ENCODE peak calls at places on chromosomes 16 and 17, in eight cellular contexts. C, S, Y, I, R, U, W and L are unnamed samples. For H3K4me1, the result is how much of the 10 kb centered on the place peaks cover.

GRCh38 chr17:53607475-53607874 is 215.3 kb upstream of the KIF2B start:
- DNase-seq in R (no peak), W (no peak), U (no peak), S (no peak), C (no peak), Y (no peak), I (no peak), L (no peak)

GRCh38 chr16:60432472-60432871 is 1603.8 kb downstream of the CDH8 start:
- DNase-seq in C (no peak), R (no peak), W (no peak), S (no peak), I (no peak), U (no peak), Y (no peak), L (no peak)

GRCh38 chr17:81429353-81429774 is 34.1 kb downstream of the BAHCC1 start:
- DNase-seq in S (no peak), Y (peak), I (peak), C (no peak), U (peak), W (peak), R (peak), L (peak)

GRCh38 chr17:39009471-39010085 is 42.4 kb upstream of the FBXO47 start:
- DNase-seq in Y (no peak), R (no peak), I (no peak), C (no peak), U (no peak), W (no peak), S (no peak), L (no peak)

GRCh38 chr17:82087961-82088837 is 9.8 kb downstream of the FASN start:
- DNase-seq in W (no peak), U (peak), R (no peak), S (no peak), C (no peak), I (no peak), Y (no peak), L (no peak)

GRCh38 chr16:38941-39892 is 14.2 kb downstream of the POLR3K start:
- DNase-seq in S (no peak), W (no peak), Y (no peak), R (no peak), I (no peak), C (peak), U (no peak), L (peak)

GRCh38 chr16:15955425-15955824 is 6.0 kb downstream of the ABCC1 start:
- DNase-seq in Y (no peak), R (no peak), S (no peak), U (no peak), C (no peak), W (no peak), I (no peak), L (no peak)

GRCh38 chr17:65750678-65751077 is 189.2 kb upstream of the AXIN2 start:
- DNase-seq in C (peak), R (peak), Y (peak), W (peak), I (peak), S (peak), U (peak), L (no peak)

GRCh38 chr16:12271006-12271405 is 294.5 kb downstream of the SNX29 start:
- DNase-seq in Y (peak), C (no peak), R (peak), S (no peak), W (no peak), U (no peak), I (no peak), L (no peak)

GRCh38 chr16:2820836-2821482 is 3.9 kb downstream of the PRSS21 start:
- DNase-seq in U (peak), R (no peak), W (no peak), Y (no peak), C (no peak), I (no peak), S (no peak), L (peak)

GRCh38 chr17:61669522-61669921 is 78.5 kb upstream of the NACA2 start:
- DNase-seq in W (no peak), C (no peak), U (no peak), S (no peak), Y (no peak), R (no peak), I (no peak), L (no peak)

GRCh38 chr17:49676276-49676868 is 1.5 kb downstream of the SPOP start:
- DNase-seq in S (no peak), I (no peak), W (no peak), U (no peak), C (peak), Y (no peak), R (no peak), L (no peak)

GRCh38 chr17:48013876-48014602 is 23.6 kb downstream of the COPZ2 start:
- DNase-seq in U (no peak), W (no peak), C (no peak), I (no peak), S (no peak), R (no peak), Y (no peak), L (peak)

GRCh38 chr16:22195695-22196558 is 10.2 kb upstream of the EEF2K start:
- DNase-seq in S (peak), I (peak), U (peak), R (peak), W (peak), Y (peak), C (peak), L (peak)

GRCh38 chr16:1643521-1643920 is 31.4 kb downstream of the CRAMP1 start:
- DNase-seq in Y (no peak), R (no peak), I (no peak), S (peak), W (no peak), C (no peak), U (no peak), L (no peak)

GRCh38 chr17:13462673-13463124 is 139.0 kb downstream of the HS3ST3A1 start:
- DNase-seq in R (no peak), I (no peak), Y (no peak), S (no peak), U (no peak), W (no peak), C (no peak), L (no peak)

GRCh38 chr17:74528491-74529199 is 2.6 kb downstream of the CD300LB start:
- DNase-seq in I (peak), R (no peak), W (no peak), C (peak), Y (no peak), U (peak), S (no peak), L (peak)

GRCh38 chr16:69311533-69312388 is 611 bp downstream of the VPS4A start:
- DNase-seq in S (no peak), C (no peak), W (no peak), U (no peak), R (peak), Y (peak), I (no peak), L (peak)

GRCh38 chr16:11016993-11017392 is 72.6 kb downstream of the CLEC16A start:
- DNase-seq in R (peak), W (no peak), U (no peak), Y (peak), S (peak), I (peak), C (no peak), L (no peak)

GRCh38 chr16:19810817-19811731 is 73.6 kb downstream of the GPRC5B start:
- DNase-seq in I (no peak), W (no peak), U (no peak), Y (peak), S (no peak), C (no peak), R (peak), L (no peak)

GRCh38 chr17:76561799-76562268 is 22.0 kb downstream of the PRCD start:
- DNase-seq in S (no peak), Y (no peak), R (no peak), W (no peak), I (no peak), U (no peak), C (no peak), L (no peak)

DNA sequence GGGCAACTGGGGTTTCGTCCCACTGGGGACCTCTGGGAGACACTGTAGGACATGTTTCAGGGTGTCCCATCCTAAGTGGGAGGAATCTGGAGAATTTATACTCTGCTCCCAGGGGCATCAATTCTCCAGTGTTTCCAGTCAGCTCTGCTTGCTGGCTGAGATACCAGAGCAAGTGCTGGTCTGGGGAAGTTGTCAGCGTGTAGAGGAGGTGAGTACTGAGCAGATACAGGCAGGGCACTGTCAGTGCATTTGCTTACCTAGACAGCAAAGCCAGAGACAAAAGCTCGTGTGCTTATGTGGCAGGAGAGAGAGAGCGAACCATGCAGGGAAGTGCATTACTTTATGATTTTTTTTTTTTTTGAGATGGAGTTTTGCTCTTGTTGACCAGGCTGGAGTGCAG is 20.2 kb upstream of the TOX3 start:
- DNase-seq in C (no peak), S (no peak), U (no peak), W (no peak), R (no peak), I (no peak), Y (no peak), L (no peak)
- TF ChIP-seq POLR2A in C (no peak), S (no peak), U (no peak), W (no peak), R (no peak), I (no peak), Y (no peak), L (no peak)

DNA sequence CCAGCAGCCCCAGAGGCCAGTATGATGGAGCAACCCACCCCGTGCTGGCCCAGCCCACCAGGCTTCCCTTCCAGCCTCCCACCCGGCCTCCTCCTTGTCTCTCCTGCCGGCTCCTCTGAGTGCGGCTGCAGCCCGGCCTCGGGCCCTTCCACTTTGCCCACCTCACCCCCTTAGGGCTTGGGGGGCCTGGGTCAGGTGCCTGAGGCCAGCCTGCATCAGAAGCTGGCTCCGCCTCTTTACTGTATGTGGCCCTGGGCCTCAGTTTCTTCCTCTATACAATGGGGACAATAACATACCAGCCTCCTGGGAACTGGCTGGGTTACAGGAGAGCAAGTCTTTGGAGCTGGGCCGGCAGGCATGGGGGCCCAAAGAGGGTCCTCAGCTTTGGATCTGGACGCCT is 221.1 kb upstream of the CIBAR2 start:
- DNase-seq in C (no peak), U (no peak), S (no peak), I (no peak), R (no peak), W (no peak), Y (no peak), L (no peak)
- H3K4me1 ChIP-seq in C (under half), U (under half), S (under half), I (under half), R (under half), W (under half), Y (under half), L (under half)

DNA sequence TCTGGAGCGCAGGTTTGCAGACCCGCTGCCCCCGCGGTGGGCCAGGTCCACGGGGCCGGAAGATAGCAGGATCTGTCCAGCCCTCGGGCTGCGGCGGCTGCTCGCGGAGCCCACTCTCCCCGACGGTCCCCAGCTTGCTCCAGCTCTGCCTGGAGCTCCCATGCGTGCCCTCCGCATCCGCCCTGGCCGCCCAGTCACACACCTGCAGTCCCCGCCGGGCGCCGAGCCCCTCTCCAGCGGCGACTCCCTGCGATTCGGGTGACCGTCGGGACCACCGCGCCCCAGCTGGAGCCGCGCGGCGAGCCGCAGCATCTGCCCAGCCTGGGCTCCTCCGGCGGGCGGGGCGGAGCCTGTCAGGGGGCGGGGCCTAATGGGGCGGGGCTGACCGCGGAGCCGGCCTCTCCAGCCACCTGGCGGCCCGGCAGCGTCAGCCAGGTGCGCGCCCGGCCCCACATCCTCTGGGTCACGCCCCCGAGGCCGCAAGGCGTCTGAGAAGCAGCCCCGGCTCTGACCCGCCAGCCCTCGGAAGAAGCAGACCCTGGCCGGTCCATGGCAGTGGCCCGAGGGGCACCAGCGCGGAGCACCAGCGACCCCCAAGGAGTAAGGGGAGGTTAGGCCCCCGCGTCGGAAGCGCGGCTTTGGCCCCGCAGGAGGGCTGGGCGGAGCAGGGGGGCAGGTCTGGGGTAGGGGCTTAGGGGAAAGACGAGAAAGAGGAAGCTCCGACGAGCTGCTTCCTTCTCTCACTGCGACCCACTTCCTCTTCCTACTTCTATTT is at the start of gene PIK3R5:
- DNase-seq in I (peak), W (no peak), Y (peak), U (peak), C (no peak), R (no peak), S (no peak), L (peak)
- TF ChIP-seq POLR2A in I (no peak), W (no peak), Y (no peak), U (no peak), C (peak), R (no peak), S (no peak), L (no peak)

DNA sequence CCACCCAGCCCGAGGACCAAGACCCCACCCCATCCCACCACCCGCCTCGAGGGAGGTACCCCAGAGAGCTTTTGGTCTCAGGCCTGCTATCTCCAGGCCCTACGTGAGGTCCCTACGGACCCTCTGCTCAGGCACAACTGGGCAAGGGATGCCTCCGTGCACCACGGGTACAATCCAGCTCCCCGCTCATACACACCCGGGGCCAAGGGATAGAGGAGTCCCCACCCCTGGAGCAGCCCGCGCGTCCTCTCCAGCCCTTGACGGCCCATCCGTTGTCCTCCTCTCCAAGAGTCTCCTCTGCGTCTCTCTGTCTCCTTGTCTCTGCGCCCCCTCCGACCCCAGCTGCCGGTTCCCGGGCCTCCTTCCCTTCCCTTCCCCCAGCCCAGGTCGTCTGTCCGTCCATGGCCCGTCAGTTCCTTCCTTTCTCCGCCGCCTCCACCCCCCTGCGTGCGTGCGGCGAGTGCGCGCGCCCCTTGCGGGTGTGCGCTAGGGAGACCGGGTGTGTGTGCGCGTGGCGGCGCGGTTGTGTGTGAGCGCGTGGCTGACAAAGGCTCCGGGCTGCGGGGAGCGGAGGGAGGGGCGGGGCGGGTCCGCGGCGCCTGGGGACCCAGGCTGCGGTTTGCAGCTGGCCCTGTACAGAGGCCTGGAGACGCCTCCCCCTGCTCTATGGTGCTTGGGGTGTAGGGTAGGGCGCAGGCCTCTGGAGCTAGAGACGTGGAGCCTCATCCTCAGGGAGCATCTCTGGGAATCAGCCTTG is 928 bp downstream of the SPNS2 start:
- DNase-seq in Y (no peak), S (no peak), W (no peak), U (no peak), I (peak), R (peak), C (no peak), L (peak)
- H3K4me1 ChIP-seq in Y (under half), S (under half), W (under half), U (under half), I (under half), R (under half), C (under half), L (half or more)